ENCODE peak calls at places on chromosomes 12 and 14, in six cellular contexts. One of them, this sample, is unnamed.
A peak's percentile ranks its signal among the peaks of the same experiment; 100 is the strongest.

GRCh38 chr12:65977384-65977783 is 153.1 kb downstream of the HMGA2 start:
- DNase-seq in HCT116: no peak
- DNase-seq in A549: no peak
- DNase-seq in suprapubic skin: no peak
- DNase-seq in adipocyte: peak; percentile 52
- DNase-seq in CD8-positive, alpha-beta T cell: no peak
- DNase-seq in this sample: no peak

GRCh38 chr14:74401504-74402241 is 24.3 kb downstream of the SYNDIG1L start:
- DNase-seq in HCT116: no peak
- DNase-seq in A549: no peak
- DNase-seq in suprapubic skin: no peak
- DNase-seq in adipocyte: peak; percentile 15
- DNase-seq in CD8-positive, alpha-beta T cell: peak; percentile 44
- DNase-seq in this sample: peak; percentile 55

GRCh38 chr14:29925106-29925722 is 2.4 kb downstream of the PRKD1 start:
- DNase-seq in HCT116: no peak
- DNase-seq in A549: no peak
- DNase-seq in suprapubic skin: no peak
- DNase-seq in adipocyte: peak; percentile 64
- DNase-seq in CD8-positive, alpha-beta T cell: no peak
- DNase-seq in this sample: no peak

GRCh38 chr12:65171073-65171472 is 1.7 kb downstream of the LEMD3 start:
- DNase-seq in HCT116: no peak
- DNase-seq in A549: no peak
- DNase-seq in suprapubic skin: no peak
- DNase-seq in adipocyte: peak; percentile 56
- DNase-seq in CD8-positive, alpha-beta T cell: no peak
- DNase-seq in this sample: no peak

GRCh38 chr12:61220337-61220736 is 1039.9 kb upstream of the USP15 start:
- DNase-seq in HCT116: no peak
- DNase-seq in A549: no peak
- DNase-seq in suprapubic skin: no peak
- DNase-seq in adipocyte: no peak
- DNase-seq in CD8-positive, alpha-beta T cell: no peak
- DNase-seq in this sample: no peak

GRCh38 chr14:24367506-24368214 is at the start of gene NFATC4:
- DNase-seq in HCT116: peak; percentile 81
- DNase-seq in A549: no peak
- DNase-seq in suprapubic skin: peak; percentile 86
- DNase-seq in adipocyte: peak; percentile 99
- DNase-seq in CD8-positive, alpha-beta T cell: no peak
- DNase-seq in this sample: no peak

GRCh38 chr12:89770391-89770790 is 61.8 kb upstream of the ATP2B1 start:
- DNase-seq in HCT116: no peak
- DNase-seq in A549: no peak
- DNase-seq in suprapubic skin: no peak
- DNase-seq in adipocyte: peak; percentile 31
- DNase-seq in CD8-positive, alpha-beta T cell: no peak
- DNase-seq in this sample: no peak

GRCh38 chr12:21169878-21170472 is 39.0 kb downstream of the SLCO1B1 start:
- DNase-seq in HCT116: peak; percentile 37
- DNase-seq in A549: peak; percentile 5
- DNase-seq in suprapubic skin: no peak
- DNase-seq in adipocyte: peak; percentile 57
- DNase-seq in CD8-positive, alpha-beta T cell: no peak
- DNase-seq in this sample: peak; percentile 3

GRCh38 chr12:47750916-47751470 is 7.7 kb downstream of the RAPGEF3 start:
- DNase-seq in HCT116: no peak
- DNase-seq in A549: no peak
- DNase-seq in suprapubic skin: no peak
- DNase-seq in adipocyte: no peak
- DNase-seq in CD8-positive, alpha-beta T cell: no peak
- DNase-seq in this sample: no peak

GRCh38 chr12:14185441-14186192 is 179.9 kb upstream of the ATF7IP start:
- DNase-seq in HCT116: peak; percentile 39
- DNase-seq in A549: peak; percentile 46
- DNase-seq in suprapubic skin: no peak
- DNase-seq in adipocyte: peak; percentile 75
- DNase-seq in CD8-positive, alpha-beta T cell: no peak
- DNase-seq in this sample: peak; percentile 27

GRCh38 chr14:61516957-61517356 is 178.4 kb upstream of the HIF1A start:
- DNase-seq in HCT116: no peak
- DNase-seq in A549: no peak
- DNase-seq in suprapubic skin: no peak
- DNase-seq in adipocyte: no peak
- DNase-seq in CD8-positive, alpha-beta T cell: no peak
- DNase-seq in this sample: no peak

GRCh38 chr14:75442642-75443041 is 14.8 kb downstream of the JDP2 start:
- DNase-seq in HCT116: no peak
- DNase-seq in A549: no peak
- DNase-seq in suprapubic skin: peak; percentile 44
- DNase-seq in adipocyte: no peak
- DNase-seq in CD8-positive, alpha-beta T cell: no peak
- DNase-seq in this sample: no peak

GRCh38 chr14:28661171-28661772 is 105.3 kb upstream of the FOXG1 start:
- DNase-seq in HCT116: no peak
- DNase-seq in A549: no peak
- DNase-seq in suprapubic skin: no peak
- DNase-seq in adipocyte: peak; percentile 76
- DNase-seq in CD8-positive, alpha-beta T cell: no peak
- DNase-seq in this sample: no peak

GRCh38 chr12:131598717-131599116 is 112.2 kb upstream of the SFSWAP start:
- DNase-seq in HCT116: no peak
- DNase-seq in A549: no peak
- DNase-seq in suprapubic skin: no peak
- DNase-seq in adipocyte: no peak
- DNase-seq in CD8-positive, alpha-beta T cell: no peak
- DNase-seq in this sample: no peak

GRCh38 chr12:124567673-124568373 is 411 bp upstream of the NCOR2 start:
- DNase-seq in HCT116: no peak
- DNase-seq in A549: peak; percentile 84
- DNase-seq in suprapubic skin: peak; percentile 94
- DNase-seq in adipocyte: peak; percentile 98
- DNase-seq in CD8-positive, alpha-beta T cell: peak; percentile 74
- DNase-seq in this sample: peak; percentile 83

GRCh38 chr12:6180300-6181051 is 19.7 kb upstream of the CD9 start:
- DNase-seq in HCT116: peak; percentile 15
- DNase-seq in A549: no peak
- DNase-seq in suprapubic skin: no peak
- DNase-seq in adipocyte: peak; percentile 56
- DNase-seq in CD8-positive, alpha-beta T cell: no peak
- DNase-seq in this sample: no peak

GRCh38 chr14:20440882-20441281 is 4.9 kb upstream of the KLHL33 start:
- DNase-seq in HCT116: no peak
- DNase-seq in A549: no peak
- DNase-seq in suprapubic skin: no peak
- DNase-seq in adipocyte: no peak
- DNase-seq in CD8-positive, alpha-beta T cell: peak; percentile 19
- DNase-seq in this sample: peak; percentile 36

GRCh38 chr14:105117257-105117646 is 51.3 kb downstream of the JAG2 start:
- DNase-seq in HCT116: no peak
- DNase-seq in A549: no peak
- DNase-seq in suprapubic skin: peak; percentile 28
- DNase-seq in adipocyte: no peak
- DNase-seq in CD8-positive, alpha-beta T cell: no peak
- DNase-seq in this sample: no peak

GRCh38 chr12:62335801-62336200 is 75.6 kb downstream of the USP15 start:
- DNase-seq in HCT116: no peak
- DNase-seq in A549: no peak
- DNase-seq in suprapubic skin: no peak
- DNase-seq in adipocyte: no peak
- DNase-seq in CD8-positive, alpha-beta T cell: no peak
- DNase-seq in this sample: no peak

GRCh38 chr12:91043408-91043807 is 14.4 kb downstream of the KERA start:
- DNase-seq in HCT116: no peak
- DNase-seq in A549: no peak
- DNase-seq in suprapubic skin: no peak
- DNase-seq in adipocyte: no peak
- DNase-seq in CD8-positive, alpha-beta T cell: no peak
- DNase-seq in this sample: no peak

GRCh38 chr14:95408731-95409471 is 89.2 kb upstream of the CLMN start:
- DNase-seq in HCT116: no peak
- DNase-seq in A549: no peak
- DNase-seq in suprapubic skin: no peak
- DNase-seq in adipocyte: no peak
- DNase-seq in CD8-positive, alpha-beta T cell: no peak
- DNase-seq in this sample: no peak

GRCh38 chr12:94563261-94563660 is 87.1 kb downstream of the TMCC3 start:
- DNase-seq in HCT116: no peak
- DNase-seq in A549: no peak
- DNase-seq in suprapubic skin: no peak
- DNase-seq in adipocyte: no peak
- DNase-seq in CD8-positive, alpha-beta T cell: no peak
- DNase-seq in this sample: no peak

GRCh38 chr14:99556134-99556791 is 47.7 kb downstream of the CCDC85C start:
- DNase-seq in HCT116: no peak
- DNase-seq in A549: no peak
- DNase-seq in suprapubic skin: no peak
- DNase-seq in adipocyte: no peak
- DNase-seq in CD8-positive, alpha-beta T cell: no peak
- DNase-seq in this sample: no peak
- H3K4me1 ChIP-seq in HCT116: peaks cover 12% of the 10 kb centered on the region
- H3K4me1 ChIP-seq in A549: peaks cover 35% of the 10 kb centered on the region
- H3K4me1 ChIP-seq in suprapubic skin: peaks cover 26% of the 10 kb centered on the region
- H3K4me1 ChIP-seq in adipocyte: no peaks in the 10 kb centered on the region
- H3K4me1 ChIP-seq in CD8-positive, alpha-beta T cell: no peaks in the 10 kb centered on the region
- H3K4me1 ChIP-seq in this sample: no peaks in the 10 kb centered on the region

GRCh38 chr12:18998343-18999270 is 130.9 kb upstream of the PLEKHA5 start:
- DNase-seq in HCT116: no peak
- DNase-seq in A549: no peak
- DNase-seq in suprapubic skin: no peak
- DNase-seq in adipocyte: peak; percentile 43
- DNase-seq in CD8-positive, alpha-beta T cell: no peak
- DNase-seq in this sample: no peak
- H3K4me3 ChIP-seq in HCT116: no peak overlapping the region
- H3K4me3 ChIP-seq in A549: no peak overlapping the region
- H3K4me3 ChIP-seq in suprapubic skin: no peak overlapping the region
- H3K4me3 ChIP-seq in adipocyte: no peak overlapping the region
- H3K4me3 ChIP-seq in CD8-positive, alpha-beta T cell: no peak overlapping the region
- H3K4me3 ChIP-seq in this sample: no peak overlapping the region

GRCh38 chr14:98758440-98758839 is 513.6 kb downstream of the BCL11B start:
- DNase-seq in HCT116: no peak
- DNase-seq in A549: no peak
- DNase-seq in suprapubic skin: no peak
- DNase-seq in adipocyte: no peak
- DNase-seq in CD8-positive, alpha-beta T cell: no peak
- DNase-seq in this sample: no peak
- H3K9me3 ChIP-seq in HCT116: no peaks in the 10 kb centered on the region
- H3K9me3 ChIP-seq in A549: peaks cover 14% of the 10 kb centered on the region
- H3K9me3 ChIP-seq in suprapubic skin: peaks cover 7% of the 10 kb centered on the region
- H3K9me3 ChIP-seq in adipocyte: peaks cover 32% of the 10 kb centered on the region
- H3K9me3 ChIP-seq in CD8-positive, alpha-beta T cell: no peaks in the 10 kb centered on the region
- H3K9me3 ChIP-seq in this sample: no peaks in the 10 kb centered on the region

GRCh38 chr14:103130965-103131364 is 7.7 kb downstream of the TNFAIP2 start:
- DNase-seq in HCT116: no peak
- DNase-seq in A549: no peak
- DNase-seq in suprapubic skin: no peak
- DNase-seq in adipocyte: peak; percentile 29
- DNase-seq in CD8-positive, alpha-beta T cell: no peak
- DNase-seq in this sample: no peak

GRCh38 chr14:103131580-103131979 is 8.3 kb downstream of the TNFAIP2 start:
- DNase-seq in HCT116: no peak
- DNase-seq in A549: no peak
- DNase-seq in suprapubic skin: no peak
- DNase-seq in adipocyte: no peak
- DNase-seq in CD8-positive, alpha-beta T cell: no peak
- DNase-seq in this sample: no peak

GRCh38 chr14:103128631-103129300 is 5.5 kb downstream of the TNFAIP2 start:
- DNase-seq in HCT116: no peak
- DNase-seq in A549: no peak
- DNase-seq in suprapubic skin: no peak
- DNase-seq in adipocyte: no peak
- DNase-seq in CD8-positive, alpha-beta T cell: no peak
- DNase-seq in this sample: no peak

GRCh38 chr14:103129301-103130016 is 6.2 kb downstream of the TNFAIP2 start:
- DNase-seq in HCT116: no peak
- DNase-seq in A549: no peak
- DNase-seq in suprapubic skin: no peak
- DNase-seq in adipocyte: no peak
- DNase-seq in CD8-positive, alpha-beta T cell: no peak
- DNase-seq in this sample: no peak

DNA sequence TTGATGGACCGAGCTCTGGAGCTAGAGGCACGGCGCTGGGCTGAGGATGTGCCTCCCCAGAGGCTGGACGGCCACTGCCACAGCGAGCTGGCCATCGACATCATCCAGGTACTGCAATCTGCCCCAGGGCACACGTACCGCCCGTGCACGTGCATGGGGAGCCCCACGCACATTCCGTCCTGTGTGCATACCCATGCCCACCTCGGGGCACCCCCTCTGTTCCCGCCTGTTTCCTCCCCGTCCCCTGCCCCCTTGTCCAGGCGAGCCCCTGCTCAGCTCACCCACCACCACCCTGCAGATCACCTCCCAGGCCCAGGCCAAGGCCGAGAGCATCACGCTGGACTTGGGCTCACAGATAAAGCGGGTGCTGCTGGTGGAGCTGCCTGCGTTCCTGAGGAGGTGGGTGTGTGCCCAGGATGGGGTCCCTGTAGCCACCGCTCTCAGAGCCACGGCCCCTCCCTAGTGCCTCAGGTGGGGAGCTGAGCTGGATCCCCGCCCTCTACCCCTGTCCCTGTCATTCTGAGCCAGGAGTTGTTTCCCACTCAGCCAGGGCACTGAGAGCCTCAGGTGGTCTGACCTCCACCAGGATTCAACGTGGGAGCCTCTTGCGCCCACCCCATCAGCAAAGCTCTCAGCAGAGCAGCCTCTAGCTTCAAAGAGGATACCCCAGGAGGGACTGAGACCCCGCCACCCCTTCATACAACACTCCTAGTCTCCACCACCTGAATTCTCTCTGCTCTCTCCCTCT is 6.9 kb downstream of the TNFAIP2 start:
- DNase-seq in HCT116: no peak
- DNase-seq in A549: no peak
- DNase-seq in suprapubic skin: no peak
- DNase-seq in adipocyte: no peak
- DNase-seq in CD8-positive, alpha-beta T cell: no peak
- DNase-seq in this sample: no peak
- H3K4me1 ChIP-seq in HCT116: peaks cover 27% of the 10 kb centered on the region
- H3K4me1 ChIP-seq in A549: peaks cover 69% of the 10 kb centered on the region
- H3K4me1 ChIP-seq in suprapubic skin: peaks cover 59% of the 10 kb centered on the region
- H3K4me1 ChIP-seq in adipocyte: peaks cover 34% of the 10 kb centered on the region
- H3K4me1 ChIP-seq in CD8-positive, alpha-beta T cell: no peaks in the 10 kb centered on the region
- H3K4me1 ChIP-seq in this sample: no peaks in the 10 kb centered on the region

GRCh38 chr14:64541261-64541970 is 875 bp downstream of the HSPA2 start:
- DNase-seq in HCT116: no peak
- DNase-seq in A549: no peak
- DNase-seq in suprapubic skin: peak; percentile 78
- DNase-seq in adipocyte: no peak
- DNase-seq in CD8-positive, alpha-beta T cell: no peak
- DNase-seq in this sample: peak; percentile 17
- H3K4me3 ChIP-seq in HCT116: no peak overlapping the region
- H3K4me3 ChIP-seq in A549: peak overlapping the region; percentile 50
- H3K4me3 ChIP-seq in suprapubic skin: peak overlapping the region; percentile 68
- H3K4me3 ChIP-seq in adipocyte: peak overlapping the region; percentile 77
- H3K4me3 ChIP-seq in CD8-positive, alpha-beta T cell: peak overlapping the region; percentile 83
- H3K4me3 ChIP-seq in this sample: peak overlapping the region; percentile 86

This sample was measured in CD4-positive, alpha-beta memory T cell.